ENCODE peak calls at places on chromosome 11, in nine cellular contexts. B is uterus, U is GM23338, H is lung, A is endodermal cell, V is fibroblast of lung, C is mucosa of descending colon, G is psoas muscle, Y is IMR-90. N is an unnamed sample. For H3K4me1, the result is how much of the 10 kb centered on the place peaks cover.

GRCh38 chr11:23789938-23790371 is 706.9 kb upstream of the LUZP2 start:
- DNase-seq in Y (peak), H (no peak), G (no peak), C (peak), A (no peak), U (no peak), B (no peak), V (peak), N (peak)

GRCh38 chr11:44016129-44016528 is 31.7 kb upstream of the ACCSL start:
- DNase-seq in C (no peak), Y (peak), U (no peak), V (peak), G (peak), H (no peak), B (peak), A (no peak), N (peak)

GRCh38 chr11:85682330-85683305 is 3.4 kb downstream of the CCDC89 start:
- DNase-seq in U (no peak), Y (peak), G (peak), H (peak), C (peak), A (no peak), V (peak), B (peak), N (peak)

GRCh38 chr11:31366795-31367194 is 2.7 kb downstream of the DCDC1 start:
- DNase-seq in V (no peak), A (no peak), C (no peak), G (no peak), B (no peak), Y (no peak), U (no peak), H (no peak), N (no peak)

GRCh38 chr11:3158821-3159220 is 6.3 kb downstream of the OSBPL5 start:
- DNase-seq in A (no peak), H (no peak), U (no peak), Y (no peak), G (peak), B (no peak), C (no peak), V (no peak), N (no peak)

GRCh38 chr11:69080361-69080973 is 31.7 kb downstream of the TPCN2 start:
- DNase-seq in V (peak), G (no peak), Y (peak), U (no peak), B (no peak), C (no peak), A (no peak), H (no peak), N (no peak)

GRCh38 chr11:118883368-118884071 is at the start of gene CXCR5:
- DNase-seq in U (no peak), Y (peak), A (peak), H (no peak), V (peak), B (no peak), G (peak), C (no peak), N (no peak)

GRCh38 chr11:126490261-126490660 is 134.8 kb downstream of the ST3GAL4 start:
- DNase-seq in A (peak), V (no peak), C (no peak), G (peak), H (no peak), U (no peak), B (no peak), Y (no peak), N (no peak)

GRCh38 chr11:122405788-122406341 is 249.7 kb upstream of the UBASH3B start:
- DNase-seq in U (no peak), Y (peak), V (peak), H (no peak), B (no peak), G (no peak), C (no peak), A (no peak), N (no peak)

GRCh38 chr11:32775908-32776307 is 18.6 kb downstream of the CCDC73 start:
- DNase-seq in Y (no peak), B (no peak), C (no peak), U (no peak), H (no peak), V (no peak), A (no peak), G (no peak), N (no peak)
- H3K4me1 ChIP-seq in Y (under half), B (under half), C (under half), U (under half), H (under half), V (under half), A (under half), G (under half), N (under half)

GRCh38 chr11:14773755-14774154 is 118.3 kb downstream of the CYP2R1 start:
- DNase-seq in H (no peak), B (no peak), Y (peak), U (peak), V (no peak), C (no peak), G (no peak), A (peak), N (no peak)
- TF ChIP-seq CTCF in H (no peak), B (no peak), Y (no peak), U (peak), V (peak), C (no peak), G (no peak), A (peak), N (no peak)

DNA sequence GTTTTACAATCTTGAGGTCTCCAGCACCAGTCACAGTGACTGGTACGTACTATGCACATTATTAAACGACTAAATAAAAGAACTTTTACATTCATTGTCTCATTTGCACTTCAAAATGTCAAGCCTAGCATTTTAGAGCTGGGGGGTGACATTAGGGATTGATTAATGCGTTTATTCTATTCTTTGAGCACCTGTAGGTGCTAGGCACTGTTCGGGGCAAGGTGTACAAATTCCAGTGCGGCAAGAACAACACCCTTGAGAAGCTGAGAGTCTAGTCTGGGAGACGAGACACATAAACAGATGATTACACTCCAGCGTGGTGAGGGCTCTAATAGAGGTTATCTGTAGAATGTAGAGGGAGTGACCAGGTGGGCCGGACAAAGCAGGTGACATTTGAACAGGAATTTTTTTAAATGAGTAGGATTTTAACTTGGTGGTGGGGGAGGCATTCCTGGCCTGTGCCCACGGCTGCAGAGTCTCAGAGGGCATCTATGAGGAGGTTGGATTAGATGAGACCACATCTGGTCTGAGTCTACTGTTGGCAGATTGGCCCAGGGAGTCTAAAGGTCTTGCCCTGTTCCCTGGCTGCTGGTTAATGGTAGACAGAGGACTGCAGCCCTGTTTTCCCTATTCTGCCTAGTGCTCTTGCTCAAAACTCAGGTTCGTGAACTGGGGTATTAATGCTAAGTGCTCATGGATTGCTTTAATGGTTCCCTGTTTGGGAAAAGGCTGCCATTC is 956 bp downstream of the CAT start:
- DNase-seq in H (no peak), C (peak), U (no peak), G (no peak), B (no peak), V (no peak), A (no peak), Y (no peak), N (no peak)
- H3K4me1 ChIP-seq in H (under half), C (under half), U (under half), G (under half), B (under half), V (under half), A (under half), Y (under half), N (half or more)

GRCh38 chr11:82719316-82719715 is 14.3 kb downstream of the FAM181B start:
- DNase-seq in V (no peak), G (no peak), U (no peak), Y (no peak), H (no peak), A (no peak), B (no peak), C (no peak), N (no peak)

GRCh38 chr11:82714346-82715174 is 19.1 kb downstream of the FAM181B start:
- DNase-seq in G (no peak), U (no peak), A (peak), V (peak), H (no peak), B (no peak), C (no peak), Y (no peak), N (no peak)

GRCh38 chr11:82718841-82719240 is 14.8 kb downstream of the FAM181B start:
- DNase-seq in A (no peak), V (no peak), B (no peak), U (no peak), C (no peak), Y (no peak), H (no peak), G (no peak), N (no peak)

GRCh38 chr11:82720267-82720666 is 13.4 kb downstream of the FAM181B start:
- DNase-seq in A (no peak), Y (no peak), C (peak), H (no peak), G (no peak), V (no peak), B (no peak), U (no peak), N (no peak)

DNA sequence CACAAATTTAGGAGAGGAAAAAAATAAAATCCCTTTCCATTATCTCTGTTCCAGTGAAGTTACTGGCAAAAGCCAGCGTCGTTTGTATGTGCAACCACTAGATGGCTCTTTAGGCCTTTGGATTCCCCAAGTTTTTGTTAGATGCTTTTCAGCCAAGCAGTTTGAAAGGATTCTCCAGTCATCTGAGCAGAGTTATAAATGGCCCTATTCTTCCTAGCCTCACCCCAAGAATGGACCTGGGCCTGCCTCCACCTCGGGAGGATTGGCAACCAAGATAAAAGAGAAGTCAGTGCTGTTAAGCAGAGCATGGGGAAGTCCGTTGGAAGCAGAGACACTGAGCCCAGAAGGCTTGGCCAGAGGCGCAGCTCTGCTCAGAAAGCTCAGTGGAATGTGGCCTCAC is 15.4 kb downstream of the FAM181B start:
- DNase-seq in H (no peak), B (no peak), A (peak), C (peak), G (no peak), V (peak), U (peak), Y (peak), N (no peak)
- TF ChIP-seq CTCF in H (peak), B (peak), A (peak), C (peak), G (peak), V (peak), U (peak), Y (peak), N (peak)

GRCh38 chr11:66723693-66724092 is 5.3 kb downstream of the SPTBN2 start:
- DNase-seq in V (no peak), A (no peak), U (no peak), B (no peak), G (no peak), C (no peak), H (no peak), Y (no peak), N (no peak)
- H3K4me1 ChIP-seq in V (under half), A (under half), U (under half), B (under half), G (under half), C (under half), H (under half), Y (under half), N (under half)

GRCh38 chr11:9663699-9664275 is at the start of gene SWAP70:
- DNase-seq in G (peak), A (peak), Y (peak), B (peak), H (peak), V (peak), C (peak), U (peak), N (peak)
- TF ChIP-seq CTCF in G (peak), A (peak), Y (peak), B (peak), H (peak), V (peak), C (no peak), U (peak), N (peak)

DNA sequence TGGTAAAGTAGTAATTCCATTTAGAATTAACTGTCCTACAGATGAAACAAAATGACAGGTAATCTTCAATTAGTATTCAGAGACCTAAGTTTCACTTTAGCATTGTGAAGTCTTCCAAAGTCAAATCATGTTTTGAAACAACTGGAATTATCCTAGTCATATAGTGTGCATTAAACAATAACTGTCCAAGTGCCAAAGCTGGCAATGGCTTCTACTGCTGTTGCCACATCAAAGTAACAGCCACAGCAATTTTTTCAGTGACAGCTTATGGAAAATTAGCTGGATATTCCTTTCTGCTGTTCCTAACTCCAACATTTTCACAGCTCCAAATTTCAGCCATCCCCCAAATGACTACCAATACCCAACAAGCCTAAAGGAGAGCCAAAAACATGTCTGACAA is 45.2 kb upstream of the CCDC34 start:
- DNase-seq in H (no peak), G (no peak), U (no peak), C (no peak), A (no peak), B (no peak), V (no peak), Y (no peak), N (no peak)
- H3K4me1 ChIP-seq in H (under half), G (under half), U (under half), C (under half), A (under half), B (under half), V (under half), Y (under half), N (under half)

DNA sequence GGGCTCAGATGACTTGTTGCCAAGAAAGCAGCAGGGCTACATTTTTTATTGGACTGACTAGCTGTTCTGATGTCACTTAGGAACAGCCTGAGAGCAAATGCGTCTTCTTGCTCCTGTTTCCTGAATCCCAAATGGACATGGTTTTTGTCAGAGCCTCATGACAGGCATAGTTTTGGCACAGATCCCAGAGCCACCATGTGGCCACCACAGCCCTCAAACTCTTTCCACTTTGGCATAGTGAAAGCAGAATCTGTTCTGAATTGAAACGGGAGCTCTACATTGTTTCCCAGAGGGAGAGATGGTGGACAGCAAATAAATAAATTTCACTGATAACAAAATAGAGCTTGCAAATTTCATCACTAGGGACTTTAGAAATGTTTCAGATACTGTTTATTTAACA is 222.2 kb downstream of the C11orf87 start:
- DNase-seq in U (no peak), H (no peak), V (peak), B (no peak), A (no peak), C (no peak), G (no peak), Y (no peak), N (no peak)
- TF ChIP-seq CTCF in U (peak), H (no peak), V (no peak), B (no peak), A (no peak), C (no peak), G (no peak), Y (no peak), N (no peak)

GRCh38 chr11:120212259-120212888 is 1.5 kb downstream of the OAF start:
- DNase-seq in Y (peak), C (no peak), G (no peak), H (no peak), A (no peak), B (no peak), V (peak), U (peak), N (no peak)
- H3K4me1 ChIP-seq in Y (under half), C (under half), G (under half), H (under half), A (under half), B (under half), V (under half), U (under half), N (half or more)